ENCODE peak calls at places on chromosomes 16 and 17, in nine cellular contexts. T, S, P, E, Q, X, Y, V and J are unnamed samples.

GRCh38 chr16:77169650-77170236 is 21.2 kb upstream of the MON1B start:
- DNase-seq in T (peak), S (no peak), P (no peak), E (peak), Q (peak), X (peak), Y (peak), V (peak), J (peak)

GRCh38 chr16:83002351-83003334 is 375.9 kb downstream of the CDH13 start:
- DNase-seq in T (no peak), S (no peak), P (no peak), E (peak), Q (peak), X (no peak), Y (no peak), V (peak), J (no peak)

GRCh38 chr17:79022507-79022991 is 1.4 kb upstream of the C1QTNF1 start:
- DNase-seq in T (peak), S (peak), P (peak), E (peak), Q (peak), X (peak), Y (no peak), V (peak), J (peak)

GRCh38 chr17:15441315-15441714 is 26.1 kb downstream of the CDRT4 start:
- DNase-seq in T (no peak), S (peak), P (no peak), E (peak), Q (peak), X (no peak), Y (no peak), V (no peak), J (no peak)

GRCh38 chr17:41308251-41308917 is 725 bp downstream of the KRTAP16-1 start:
- DNase-seq in T (no peak), S (no peak), P (no peak), E (no peak), Q (no peak), X (peak), Y (no peak), V (no peak), J (no peak)

GRCh38 chr17:19753661-19754463 is 5.8 kb upstream of the ALDH3A1 start:
- DNase-seq in T (peak), S (peak), P (peak), E (no peak), Q (no peak), X (peak), Y (no peak), V (no peak), J (no peak)

GRCh38 chr17:79627184-79627765 is 16.4 kb upstream of the RBFOX3 start:
- DNase-seq in T (peak), S (peak), P (peak), E (no peak), Q (no peak), X (no peak), Y (no peak), V (no peak), J (no peak)

GRCh38 chr17:8696951-8697745 is 47.5 kb downstream of the CCDC42 start:
- DNase-seq in T (peak), S (peak), P (peak), E (peak), Q (peak), X (peak), Y (no peak), V (no peak), J (peak)

GRCh38 chr16:72878301-72879269 is 169.3 kb downstream of the ZFHX3 start:
- DNase-seq in T (no peak), S (peak), P (no peak), E (peak), Q (peak), X (no peak), Y (no peak), V (peak), J (peak)

GRCh38 chr16:48317614-48318013 is 67.6 kb downstream of the SIAH1 start:
- DNase-seq in T (no peak), S (no peak), P (no peak), E (peak), Q (peak), X (no peak), Y (no peak), V (peak), J (peak)

GRCh38 chr16:252366-253337 is 18.0 kb downstream of the FAM234A start:
- DNase-seq in T (no peak), S (no peak), P (no peak), E (no peak), Q (peak), X (no peak), Y (no peak), V (no peak), J (peak)

GRCh38 chr16:11836653-11837244 is 14.6 kb downstream of the RSL1D1 start:
- DNase-seq in T (peak), S (peak), P (no peak), E (peak), Q (peak), X (no peak), Y (no peak), V (peak), J (no peak)

GRCh38 chr16:7731121-7731520 is 398.5 kb downstream of the RBFOX1 start:
- DNase-seq in T (no peak), S (no peak), P (no peak), E (no peak), Q (no peak), X (no peak), Y (no peak), V (no peak), J (no peak)

GRCh38 chr17:81509687-81510523 is 2.7 kb downstream of the ACTG1 start:
- DNase-seq in T (peak), S (no peak), P (no peak), E (peak), Q (peak), X (no peak), Y (no peak), V (no peak), J (peak)

GRCh38 chr16:81446318-81447275 is 2.0 kb downstream of the CMIP start:
- DNase-seq in T (peak), S (no peak), P (no peak), E (no peak), Q (peak), X (no peak), Y (no peak), V (peak), J (no peak)

GRCh38 chr17:81959362-81960129 is 1.4 kb downstream of the NOTUM start:
- DNase-seq in T (peak), S (no peak), P (peak), E (peak), Q (peak), X (peak), Y (no peak), V (peak), J (peak)

GRCh38 chr16:85359147-85359822 is 247.0 kb upstream of the CIBAR2 start:
- DNase-seq in T (no peak), S (no peak), P (no peak), E (no peak), Q (peak), X (no peak), Y (no peak), V (no peak), J (peak)

GRCh38 chr17:72591500-72592241 is 470.9 kb downstream of the SOX9 start:
- DNase-seq in T (peak), S (no peak), P (no peak), E (peak), Q (peak), X (no peak), Y (no peak), V (peak), J (peak)
- H3K4me3 ChIP-seq in T (peak), S (peak), P (peak), E (peak), Q (peak), X (peak), Y (peak), V (peak), J (peak)

DNA sequence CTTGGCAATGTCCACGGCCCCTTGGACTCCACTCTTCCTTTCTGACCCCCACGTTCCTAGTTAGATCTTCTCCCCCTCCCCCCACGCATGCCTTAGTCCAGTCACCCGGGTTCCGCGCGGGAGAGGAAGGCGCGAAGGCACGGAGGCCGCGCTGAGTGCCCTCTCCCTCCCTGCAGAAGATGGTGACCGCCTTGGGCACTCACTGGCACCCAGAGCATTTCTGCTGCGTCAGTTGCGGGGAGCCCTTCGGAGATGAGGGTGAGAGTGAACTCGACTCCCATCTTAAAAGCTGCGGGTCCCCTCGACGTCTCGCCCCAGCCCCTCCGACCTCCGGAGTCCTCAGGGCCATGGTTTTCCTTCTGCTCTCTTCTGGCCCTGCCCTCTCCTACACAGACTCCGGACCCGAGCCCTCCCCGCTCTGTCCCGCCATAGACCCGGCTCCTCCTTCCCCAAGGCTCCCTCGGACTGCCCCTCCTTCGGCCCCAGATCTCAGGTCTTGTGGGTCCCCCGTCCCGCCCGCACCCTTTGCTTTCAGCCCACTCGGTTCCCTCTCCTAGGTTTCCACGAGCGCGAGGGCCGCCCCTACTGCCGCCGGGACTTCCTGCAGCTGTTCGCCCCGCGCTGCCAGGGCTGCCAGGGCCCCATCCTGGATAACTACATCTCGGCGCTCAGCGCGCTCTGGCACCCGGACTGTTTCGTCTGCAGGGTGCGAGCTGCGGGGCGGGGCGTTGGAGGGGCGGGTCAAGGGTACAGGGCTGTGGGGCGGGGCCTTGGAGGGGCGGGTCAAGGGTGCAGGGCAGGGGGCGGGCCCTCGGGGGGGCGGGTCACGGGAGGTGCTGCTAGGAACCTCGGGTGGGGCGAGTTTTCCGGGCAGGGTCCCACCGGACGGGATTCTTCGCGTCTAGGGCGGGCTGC is 4.6 kb downstream of the TGFB1I1 start:
- DNase-seq in T (peak), S (peak), P (no peak), E (no peak), Q (no peak), X (peak), Y (no peak), V (no peak), J (peak)
- H3K4me3 ChIP-seq in T (peak), S (peak), P (no peak), E (no peak), Q (no peak), X (no peak), Y (peak), V (no peak), J (peak)

DNA sequence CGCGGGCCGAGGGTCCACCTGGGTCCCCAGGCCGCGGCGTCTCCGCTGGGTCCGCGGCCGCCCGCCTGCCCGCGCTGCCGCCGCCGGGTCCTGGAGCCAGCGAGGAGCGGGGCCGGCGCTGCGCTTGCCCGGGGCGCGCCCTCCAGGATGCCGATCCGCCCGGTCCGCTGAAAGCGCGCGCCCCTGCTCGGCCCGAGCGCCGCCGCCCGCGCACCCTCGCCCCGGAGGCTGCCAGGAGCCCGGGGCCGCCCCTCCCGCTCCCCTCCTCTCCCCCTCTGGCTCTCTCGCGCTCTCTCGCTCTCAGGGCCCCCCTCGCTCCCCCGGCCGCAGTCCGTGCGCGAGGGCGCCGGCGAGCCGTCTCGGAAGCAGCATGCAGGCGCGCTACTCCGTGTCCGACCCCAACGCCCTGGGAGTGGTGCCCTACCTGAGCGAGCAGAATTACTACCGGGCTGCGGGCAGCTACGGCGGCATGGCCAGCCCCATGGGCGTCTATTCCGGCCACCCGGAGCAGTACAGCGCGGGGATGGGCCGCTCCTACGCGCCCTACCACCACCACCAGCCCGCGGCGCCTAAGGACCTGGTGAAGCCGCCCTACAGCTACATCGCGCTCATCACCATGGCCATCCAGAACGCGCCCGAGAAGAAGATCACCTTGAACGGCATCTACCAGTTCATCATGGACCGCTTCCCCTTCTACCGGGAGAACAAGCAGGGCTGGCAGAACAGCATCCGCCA is 504 bp downstream of the FOXC2 start:
- DNase-seq in T (peak), S (peak), P (no peak), E (peak), Q (peak), X (no peak), Y (no peak), V (peak), J (peak)
- H3K4me3 ChIP-seq in T (peak), S (peak), P (peak), E (peak), Q (peak), X (peak), Y (peak), V (peak), J (peak)

DNA sequence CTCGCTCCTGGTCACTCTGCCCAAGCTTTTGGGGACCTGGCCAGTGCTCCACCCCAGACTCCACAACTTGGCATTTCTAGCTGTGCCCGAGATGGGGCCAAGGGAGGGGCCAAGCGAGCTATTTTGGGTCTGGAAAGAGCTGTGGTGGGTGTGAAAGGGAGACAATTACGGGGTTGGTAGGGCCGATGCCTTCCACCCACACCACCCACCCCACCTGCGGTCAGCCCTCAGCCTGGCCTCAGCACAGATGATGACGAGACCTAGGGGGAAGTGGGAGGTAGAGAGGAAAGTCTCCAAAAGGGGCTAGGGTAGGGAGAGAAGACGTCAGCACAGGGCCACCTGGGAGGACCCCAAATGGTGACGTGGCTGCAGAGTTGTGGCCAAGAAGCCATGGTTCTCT is 83.2 kb downstream of the SDK2 start:
- DNase-seq in T (no peak), S (no peak), P (no peak), E (no peak), Q (no peak), X (no peak), Y (no peak), V (no peak), J (no peak)
- H3K4me3 ChIP-seq in T (no peak), S (no peak), P (no peak), E (no peak), Q (no peak), X (no peak), Y (no peak), V (no peak), J (no peak)

DNA sequence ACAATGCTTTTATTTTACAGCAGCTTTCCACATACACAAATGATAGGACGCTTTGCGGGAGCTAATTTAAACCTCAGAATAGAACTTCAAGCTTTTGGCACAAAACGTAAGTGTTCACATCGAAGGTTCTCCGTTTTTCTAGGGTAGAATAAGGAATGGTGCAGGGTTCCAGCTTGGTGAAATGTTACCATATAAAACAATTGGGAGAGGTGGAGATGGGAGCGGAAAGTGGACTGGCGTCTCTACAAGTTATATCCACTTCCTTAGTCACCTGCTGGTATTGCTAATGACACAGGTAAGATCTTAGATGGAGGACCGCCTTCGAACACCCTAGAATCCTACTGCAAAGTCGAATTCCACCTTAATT is 1.7 kb upstream of the NXN start:
- DNase-seq in T (no peak), S (no peak), P (no peak), E (no peak), Q (no peak), X (no peak), Y (no peak), V (no peak), J (no peak)
- H3K4me3 ChIP-seq in T (no peak), S (no peak), P (no peak), E (no peak), Q (no peak), X (no peak), Y (no peak), V (no peak), J (no peak)

DNA sequence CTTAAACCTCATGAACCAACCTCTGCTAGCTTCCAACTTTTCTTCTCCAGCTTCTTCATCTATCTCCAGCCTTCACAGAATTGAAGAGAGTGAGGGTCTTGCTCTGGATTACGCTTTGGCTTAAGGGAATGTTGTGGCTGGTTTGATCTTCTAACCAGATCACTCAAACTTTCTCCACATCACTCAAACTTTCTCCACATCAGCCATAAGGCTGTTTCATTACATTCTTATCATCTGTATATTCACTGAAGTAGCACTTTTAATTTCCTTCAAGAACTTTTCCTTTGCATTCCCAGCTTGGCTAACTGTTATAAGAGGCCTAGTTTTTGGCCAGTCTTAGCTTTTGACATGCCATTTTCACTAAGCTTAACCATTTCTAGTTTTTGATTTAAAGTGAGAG is 52.3 kb downstream of the CACNG1 start:
- DNase-seq in T (no peak), S (no peak), P (no peak), E (no peak), Q (no peak), X (no peak), Y (no peak), V (no peak), J (no peak)
- H3K4me3 ChIP-seq in T (no peak), S (no peak), P (no peak), E (no peak), Q (no peak), X (no peak), Y (no peak), V (no peak), J (no peak)

DNA sequence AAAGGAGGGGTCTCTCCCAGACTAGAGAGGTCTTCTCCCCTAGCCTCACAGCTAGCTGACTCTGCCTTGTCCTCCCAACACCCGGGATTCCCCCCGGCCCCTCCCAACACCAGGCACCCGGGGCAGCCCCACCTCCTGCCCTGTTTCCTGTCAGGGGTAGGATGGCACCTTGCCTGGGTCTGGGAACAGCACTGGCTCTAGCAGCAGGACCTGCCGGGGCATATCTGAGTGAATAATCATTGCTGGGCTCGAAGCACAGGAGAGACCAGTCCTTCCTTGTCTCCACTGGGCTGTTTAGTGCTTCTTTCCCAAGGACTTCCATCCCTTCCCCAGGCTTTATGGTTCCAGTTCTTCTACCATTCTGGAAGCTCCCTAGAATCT is 25.7 kb downstream of the MINK1 start:
- DNase-seq in T (peak), S (no peak), P (peak), E (peak), Q (peak), X (peak), Y (no peak), V (peak), J (no peak)
- H3K4me3 ChIP-seq in T (no peak), S (no peak), P (no peak), E (peak), Q (no peak), X (no peak), Y (no peak), V (no peak), J (no peak)

GRCh38 chr17:50547736-50548083 is 736 bp downstream of the SPATA20 start:
- DNase-seq in T (no peak), S (no peak), P (peak), E (no peak), Q (no peak), X (no peak), Y (no peak), V (no peak), J (no peak)
- H3K4me3 ChIP-seq in T (peak), S (peak), P (peak), E (peak), Q (peak), X (peak), Y (no peak), V (peak), J (peak)